ENCODE peak calls at places on chromosome 11, in six cellular contexts. R is EL; G is stimulated activated CD4-positive, alpha-beta T cell treated with anti-CD3 and anti-CD28 coated beads, Interleukin-1b, Interleukin-23, amount 100 ng/mL, for 24 hours; E is putamen; Y is AML-193; L is LoVo. V is an unnamed sample.

GRCh38 chr11:3132831-3133455 is 32.2 kb downstream of the OSBPL5 start:
- DNase-seq in L (no peak), Y (no peak), E (no peak), R (no peak), G (no peak), V (no peak)

GRCh38 chr11:73236879-73237278 is 18.8 kb downstream of the P2RY2 start:
- DNase-seq in E (no peak), L (no peak), G (no peak), R (peak; percentile 43), Y (peak; percentile 63), V (no peak)

GRCh38 chr11:111635706-111636045 is 33.4 kb downstream of the SIK2 start:
- DNase-seq in E (peak; percentile 77), Y (no peak), R (peak; percentile 56), G (no peak), L (no peak), V (peak; percentile 88)

GRCh38 chr11:77106321-77106720 is 3.7 kb downstream of the OMP start:
- DNase-seq in Y (no peak), E (no peak), G (no peak), R (no peak), L (no peak), V (no peak)

GRCh38 chr11:14254533-14255530 is 104.2 kb downstream of the RRAS2 start:
- DNase-seq in G (no peak), R (no peak), L (no peak), Y (no peak), E (no peak), V (no peak)

GRCh38 chr11:16984229-16984628 is 30.0 kb downstream of the PLEKHA7 start:
- DNase-seq in L (no peak), R (no peak), E (no peak), Y (no peak), G (no peak), V (no peak)

GRCh38 chr11:132312161-132312560 is 941.7 kb downstream of the NTM start:
- DNase-seq in E (no peak), R (peak; percentile 61), Y (no peak), G (no peak), L (peak; percentile 3), V (no peak)

GRCh38 chr11:13826505-13827278 is 135.8 kb upstream of the SPON1 start:
- DNase-seq in G (no peak), R (peak; percentile 2), L (peak; percentile 70), E (no peak), Y (no peak), V (no peak)

GRCh38 chr11:106697058-106697457 is 321.2 kb downstream of the GUCY1A2 start:
- DNase-seq in Y (no peak), E (peak; percentile 29), R (peak; percentile 28), G (no peak), L (no peak), V (no peak)

GRCh38 chr11:59222464-59223065 is 9.8 kb upstream of the MPEG1 start:
- DNase-seq in G (no peak), R (no peak), Y (peak; percentile 56), E (no peak), L (no peak), V (no peak)

GRCh38 chr11:72553748-72554147 is 119.4 kb upstream of the CLPB start:
- DNase-seq in Y (peak; percentile 19), G (no peak), R (no peak), E (no peak), L (no peak), V (no peak)

GRCh38 chr11:70377645-70378044 is 20.7 kb upstream of the CTTN start:
- DNase-seq in G (no peak), Y (no peak), L (no peak), R (no peak), E (no peak), V (no peak)

GRCh38 chr11:58659404-58659803 is 36.9 kb downstream of the CNTF start:
- DNase-seq in L (peak; percentile 89), E (no peak), Y (no peak), G (no peak), R (no peak), V (no peak)

GRCh38 chr11:45616802-45617549 is 48.4 kb downstream of the CHST1 start:
- DNase-seq in G (no peak), L (no peak), R (no peak), E (no peak), Y (no peak), V (no peak)

GRCh38 chr11:8757533-8757932 is 74.9 kb downstream of the RPL27A start:
- DNase-seq in L (no peak), E (no peak), G (no peak), Y (no peak), R (no peak), V (no peak)

GRCh38 chr11:97937501-97937900 is 1083.2 kb upstream of the CNTN5 start:
- DNase-seq in L (no peak), E (no peak), R (peak; percentile 53), G (no peak), Y (no peak), V (no peak)

GRCh38 chr11:69859275-69859934 is 40.2 kb upstream of the FGF3 start:
- DNase-seq in Y (no peak), R (no peak), E (no peak), G (no peak), L (no peak), V (no peak)

GRCh38 chr11:125164422-125165110 is at the start of gene PKNOX2:
- DNase-seq in Y (no peak), G (peak; percentile 30), R (peak; percentile 57), E (peak; percentile 80), L (no peak), V (peak; percentile 78)

GRCh38 chr11:28911829-28912228 is 803.6 kb downstream of the METTL15 start:
- DNase-seq in G (no peak), Y (no peak), L (no peak), R (no peak), E (no peak), V (no peak)

GRCh38 chr11:110531056-110531756 is 101.5 kb downstream of the FDX1 start:
- DNase-seq in Y (no peak), G (no peak), L (no peak), R (peak; percentile 14), E (no peak), V (no peak)

GRCh38 chr11:118401880-118402590 is 629 bp downstream of the ATP5MG start:
- DNase-seq in R (peak; percentile 75), G (no peak), Y (peak; percentile 42), E (no peak), L (peak; percentile 24), V (no peak)

GRCh38 chr11:12505183-12505582 is 127.8 kb downstream of the PARVA start:
- DNase-seq in R (no peak), G (no peak), L (no peak), E (no peak), Y (no peak), V (no peak)

GRCh38 chr11:100578966-100579365 is 108.1 kb upstream of the ARHGAP42 start:
- DNase-seq in E (no peak), G (no peak), R (peak; percentile 21), Y (no peak), L (no peak), V (no peak)

GRCh38 chr11:58788355-58789023 is 56.0 kb downstream of the GLYATL2 start:
- DNase-seq in Y (peak; percentile 66), E (peak; percentile 27), R (peak; percentile 73), G (no peak), L (peak; percentile 67), V (peak; percentile 31)